ENCODE peak calls at places on chromosomes 6 and 20, in seven cellular contexts. Z is CD4-positive, alpha-beta T cell; R is HT-29; P is effector CD8-positive, alpha-beta T cell; T is activated naive CD4-positive, alpha-beta T cell treated with anti-CD3 and anti-CD28 coated beads for 36 hours; D is PC-3; Y is CD8-positive, alpha-beta T cell. F is an unnamed sample.

GRCh38 chr20:34069341-34070078 is 42.5 kb downstream of the EIF2S2 start:
- DNase-seq in Z (peak), Y (peak), R (peak), P (peak), D (peak), T (peak), F (peak)

GRCh38 chr20:8406394-8406793 is 274.3 kb downstream of the PLCB1 start:
- DNase-seq in D (no peak), Z (no peak), Y (no peak), T (no peak), P (no peak), R (no peak), F (no peak)

GRCh38 chr20:48176139-48176538 is 390.9 kb upstream of the SULF2 start:
- DNase-seq in D (no peak), Y (no peak), Z (no peak), P (no peak), R (no peak), T (no peak), F (no peak)

GRCh38 chr6:149031545-149032317 is 284.9 kb downstream of the UST start:
- DNase-seq in Y (no peak), P (no peak), R (no peak), D (peak), T (peak), Z (no peak), F (peak)

GRCh38 chr6:21902766-21903165 is 309.2 kb downstream of the SOX4 start:
- DNase-seq in P (no peak), T (no peak), D (no peak), Z (no peak), R (no peak), Y (no peak), F (no peak)

GRCh38 chr20:38247166-38247509 is 13.4 kb downstream of the KIAA1755 start:
- DNase-seq in D (no peak), R (no peak), Z (no peak), T (no peak), Y (no peak), P (no peak), F (no peak)

GRCh38 chr6:136191606-136192005 is 58.5 kb downstream of the MTFR2 start:
- DNase-seq in Y (no peak), P (no peak), R (no peak), T (no peak), D (no peak), Z (no peak), F (no peak)

GRCh38 chr20:48180637-48181036 is 395.4 kb upstream of the SULF2 start:
- DNase-seq in T (no peak), R (peak), Z (no peak), Y (no peak), D (peak), P (no peak), F (no peak)

GRCh38 chr20:43942661-43943285 is 28.1 kb downstream of the TOX2 start:
- DNase-seq in R (peak), P (no peak), Z (no peak), T (peak), D (peak), Y (no peak), F (peak)

GRCh38 chr6:105045546-105045945 is 88.6 kb downstream of the LIN28B start:
- DNase-seq in R (no peak), Z (no peak), P (no peak), Y (no peak), T (no peak), D (peak), F (peak)

GRCh38 chr6:133888931-133889556 is at the start of gene TCF21:
- DNase-seq in P (no peak), Z (no peak), D (no peak), R (no peak), T (no peak), Y (no peak), F (no peak)

GRCh38 chr20:58695084-58695722 is 2.6 kb downstream of the NPEPL1 start:
- DNase-seq in D (no peak), T (peak), P (no peak), Y (no peak), R (no peak), Z (no peak), F (no peak)

GRCh38 chr6:7060769-7061516 is 46.8 kb upstream of the RREB1 start:
- DNase-seq in D (peak), R (peak), T (no peak), Z (no peak), Y (no peak), P (no peak), F (peak)

GRCh38 chr20:51204051-51204450 is 181.1 kb upstream of the KCNG1 start:
- DNase-seq in R (no peak), P (no peak), Y (no peak), D (no peak), T (no peak), Z (no peak), F (no peak)

GRCh38 chr20:36050436-36051317 is 82.3 kb downstream of the CNBD2 start:
- DNase-seq in Y (peak), R (peak), T (peak), Z (peak), P (peak), D (peak), F (peak)

GRCh38 chr6:41040101-41040910 is 1.3 kb upstream of the UNC5CL start:
- DNase-seq in P (no peak), R (peak), Z (no peak), T (peak), D (peak), Y (no peak), F (peak)

GRCh38 chr20:6231551-6231950 is 108.7 kb upstream of the FERMT1 start:
- DNase-seq in D (peak), R (no peak), T (no peak), P (no peak), Y (no peak), Z (no peak), F (peak)

GRCh38 chr6:136517002-136517401 is 33.2 kb downstream of the MAP7 start:
- DNase-seq in Z (no peak), P (no peak), D (peak), T (no peak), R (no peak), Y (no peak), F (peak)

GRCh38 chr6:3356824-3357420 is 98.2 kb downstream of the PSMG4 start:
- DNase-seq in D (peak), P (no peak), Z (no peak), Y (no peak), T (no peak), R (peak), F (no peak)

GRCh38 chr6:120384671-120385070 is 949.6 kb downstream of the TBC1D32 start:
- DNase-seq in R (no peak), Y (no peak), P (no peak), Z (no peak), D (peak), T (no peak), F (peak)

GRCh38 chr6:56849876-56850275 is 105.0 kb upstream of the BEND6 start:
- DNase-seq in T (no peak), D (no peak), Z (no peak), P (no peak), Y (no peak), R (no peak), F (peak)

GRCh38 chr6:126385536-126385935 is 45.6 kb downstream of the CENPW start:
- DNase-seq in R (no peak), P (no peak), T (no peak), D (no peak), Z (no peak), Y (no peak), F (no peak)

GRCh38 chr20:50916257-50916656 is 15.0 kb downstream of the ADNP start:
- DNase-seq in D (peak), Y (no peak), R (peak), Z (no peak), P (no peak), T (no peak), F (peak)

GRCh38 chr20:21505161-21505809 is 8.6 kb downstream of the NKX2-2 start:
- DNase-seq in Z (peak), Y (peak), T (peak), D (peak), P (peak), R (peak), F (peak)

GRCh38 chr6:20696676-20697075 is 162.4 kb downstream of the CDKAL1 start:
- DNase-seq in T (no peak), D (no peak), Z (no peak), R (no peak), P (no peak), Y (no peak), F (no peak)

GRCh38 chr6:40247516-40248115 is 313.4 kb upstream of the MOCS1 start:
- DNase-seq in Z (no peak), T (no peak), Y (no peak), P (no peak), D (no peak), R (no peak), F (no peak)

GRCh38 chr20:48760403-48760889 is 67.4 kb downstream of the PREX1 start:
- DNase-seq in D (peak), R (no peak), Y (peak), T (peak), P (peak), Z (peak), F (peak)

GRCh38 chr20:20549267-20549612 is 163.2 kb downstream of the RALGAPA2 start:
- DNase-seq in D (peak), Y (no peak), R (peak), P (no peak), Z (no peak), T (no peak), F (peak)

GRCh38 chr6:53641348-53641747 is 24.2 kb downstream of the KLHL31 start:
- DNase-seq in D (no peak), P (no peak), R (no peak), Z (no peak), Y (no peak), T (no peak), F (no peak)

GRCh38 chr20:4012631-4013030 is 2.7 kb downstream of the RNF24 start:
- DNase-seq in R (no peak), Z (no peak), Y (no peak), P (no peak), T (no peak), D (peak), F (no peak)